ENCODE peak calls at places on chromosomes 3 and 15, in four cellular contexts. E is adrenal gland; I is T-helper 1 cell; C is activated gamma-delta T cell treated with anti-CD3 and anti-CD28 coated beads, Interleukin-2, amount 50 U/mL, for 16 hours. L is an unnamed sample.

GRCh38 chr3:170130532-170130931 is 51.0 kb downstream of the PHC3 start:
- DNase-seq in E (no peak), C (no peak), I (no peak), L (no peak)

GRCh38 chr3:140205598-140205997 is 270.6 kb downstream of the CLSTN2 start:
- DNase-seq in C (no peak), E (no peak), I (no peak), L (no peak)

GRCh38 chr3:188282871-188283270 is 128.9 kb downstream of the LPP start:
- DNase-seq in E (no peak), I (no peak), C (no peak), L (no peak)

GRCh38 chr15:55846108-55846707 is 103.3 kb upstream of the PRTG start:
- DNase-seq in I (peak; percentile 34), C (peak; percentile 23), E (peak; percentile 60), L (no peak)

GRCh38 chr15:53808058-53808703 is 48.7 kb upstream of the WDR72 start:
- DNase-seq in I (no peak), C (no peak), E (no peak), L (no peak)

GRCh38 chr3:79019137-79019923 is 748.5 kb downstream of the ROBO1 start:
- DNase-seq in C (no peak), I (no peak), E (peak; percentile 89), L (no peak)

GRCh38 chr3:65524544-65525070 is 514.1 kb downstream of the MAGI1 start:
- DNase-seq in I (no peak), C (no peak), E (no peak), L (no peak)

GRCh38 chr3:126432361-126432760 is 37.7 kb downstream of the CFAP100 start:
- DNase-seq in E (peak; percentile 24), I (no peak), C (no peak), L (no peak)

GRCh38 chr3:50450135-50450911 is 53.1 kb downstream of the CACNA2D2 start:
- DNase-seq in E (peak; percentile 78), C (peak; percentile 53), I (peak; percentile 43), L (no peak)

GRCh38 chr15:64535460-64536243 is 75.3 kb downstream of the ZNF609 start:
- DNase-seq in C (no peak), E (no peak), I (no peak), L (no peak)

GRCh38 chr15:45146405-45146804 is 16.6 kb downstream of the DUOX1 start:
- DNase-seq in C (no peak), E (no peak), I (no peak), L (no peak)

GRCh38 chr3:40035177-40035576 is 225.8 kb downstream of the MYRIP start:
- DNase-seq in C (no peak), I (no peak), E (no peak), L (no peak)

GRCh38 chr3:106333911-106334618 is 465.3 kb upstream of the CBLB start:
- DNase-seq in I (no peak), E (no peak), C (peak; percentile 35), L (peak; percentile 50)

GRCh38 chr3:165895919-165896318 is 58.7 kb upstream of the BCHE start:
- DNase-seq in E (no peak), I (no peak), C (no peak), L (no peak)

GRCh38 chr3:14434105-14434504 is 31.7 kb downstream of the SLC6A6 start:
- DNase-seq in E (peak; percentile 86), C (no peak), I (no peak), L (no peak)

GRCh38 chr3:65549626-65549959 is 489.1 kb downstream of the MAGI1 start:
- DNase-seq in E (no peak), C (no peak), I (no peak), L (no peak)

GRCh38 chr3:49867400-49867799 is 2.3 kb downstream of the CAMKV start:
- DNase-seq in C (no peak), I (no peak), E (no peak), L (no peak)

GRCh38 chr15:85419200-85419599 is 38.8 kb downstream of the AKAP13 start:
- DNase-seq in E (no peak), C (no peak), I (no peak), L (no peak)

GRCh38 chr3:7630925-7631324 is 770.0 kb downstream of the GRM7 start:
- DNase-seq in E (peak; percentile 87), C (no peak), I (no peak), L (no peak)

GRCh38 chr3:7789324-7789723 is 712.3 kb upstream of the LMCD1 start:
- DNase-seq in C (no peak), E (no peak), I (no peak), L (no peak)